ENCODE peak calls at places on chromosomes 2 and 18, in nine cellular contexts. V, J, M, Y, X, Z, T, S and B are unnamed samples.

GRCh38 chr2:64688909-64689308 is 35.2 kb upstream of the SERTAD2 start:
- DNase-seq in M (no peak), J (no peak), Y (no peak), V (no peak), X (no peak), Z (no peak), S (no peak), T (no peak), B (no peak)

GRCh38 chr18:58186258-58186948 is 142.4 kb downstream of the NEDD4L start:
- DNase-seq in M (peak; percentile 45), S (peak; percentile 68), X (no peak), V (no peak), T (no peak), Z (peak; percentile 57), Y (no peak), J (peak; percentile 95), B (no peak)

GRCh38 chr2:42569116-42569711 is 782 bp downstream of the MTA3 start:
- DNase-seq in S (peak; percentile 40), T (peak; percentile 43), Z (peak; percentile 32), Y (peak; percentile 20), X (peak; percentile 23), M (peak; percentile 38), J (peak; percentile 39), V (peak; percentile 38), B (peak; percentile 3)

GRCh38 chr2:165707088-165707487 is 87.0 kb downstream of the GALNT3 start:
- DNase-seq in Y (no peak), V (no peak), X (no peak), Z (no peak), S (no peak), T (no peak), M (no peak), J (no peak), B (no peak)

GRCh38 chr2:159169187-159169586 is 117.3 kb downstream of the WDSUB1 start:
- DNase-seq in M (no peak), V (no peak), T (no peak), X (no peak), S (peak; percentile 33), Y (no peak), Z (no peak), J (peak; percentile 62), B (no peak)

GRCh38 chr18:61335737-61336555 is 2.7 kb downstream of the CDH20 start:
- DNase-seq in J (peak; percentile 34), V (peak; percentile 46), S (no peak), T (no peak), X (no peak), M (no peak), Y (no peak), Z (no peak), B (no peak)

GRCh38 chr2:236940497-236940896 is 145.2 kb upstream of the COPS8 start:
- DNase-seq in S (no peak), X (no peak), M (no peak), J (no peak), V (no peak), T (no peak), Z (no peak), Y (peak; percentile 19), B (no peak)

GRCh38 chr18:49968649-49969309 is 155.4 kb upstream of the ACAA2 start:
- DNase-seq in X (no peak), Y (no peak), M (no peak), Z (no peak), J (no peak), V (no peak), S (no peak), T (no peak), B (no peak)

GRCh38 chr2:74357627-74358026 is 14.4 kb upstream of the SLC4A5 start:
- DNase-seq in Y (no peak), S (no peak), J (peak; percentile 12), M (no peak), T (no peak), V (no peak), Z (peak; percentile 11), X (no peak), B (no peak)

GRCh38 chr2:218027426-218028188 is 24.8 kb upstream of the TNS1 start:
- DNase-seq in Y (no peak), T (peak; percentile 28), X (no peak), J (no peak), Z (no peak), V (no peak), S (no peak), M (no peak), B (no peak)

DNA sequence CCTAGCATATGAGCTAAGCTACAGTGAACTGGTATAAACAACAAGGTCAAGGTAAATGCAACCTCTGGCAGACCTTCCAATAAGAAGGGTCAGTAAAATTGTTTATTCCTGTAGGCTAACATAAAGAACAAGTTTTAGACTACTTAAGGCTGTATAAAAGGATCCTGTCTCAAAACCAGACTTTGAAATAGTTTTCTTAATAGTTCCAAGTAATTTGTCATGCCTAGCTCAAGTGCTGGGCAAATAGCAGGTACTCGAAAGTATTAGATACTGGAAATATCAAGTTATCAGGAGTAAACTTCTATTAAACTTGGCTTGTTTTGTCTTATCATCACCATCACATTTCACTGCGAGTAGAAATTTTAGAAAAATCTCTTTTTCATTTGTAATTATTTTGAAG is 895.2 kb downstream of the CPS1 start:
- DNase-seq in T (no peak), X (no peak), V (no peak), Z (no peak), J (no peak), S (no peak), Y (no peak), M (no peak), B (no peak)
- TF ChIP-seq CTCF in T (no peak), X (no peak), V (no peak), Z (no peak), J (no peak), S (no peak), Y (no peak), M (no peak), B (no peak)

DNA sequence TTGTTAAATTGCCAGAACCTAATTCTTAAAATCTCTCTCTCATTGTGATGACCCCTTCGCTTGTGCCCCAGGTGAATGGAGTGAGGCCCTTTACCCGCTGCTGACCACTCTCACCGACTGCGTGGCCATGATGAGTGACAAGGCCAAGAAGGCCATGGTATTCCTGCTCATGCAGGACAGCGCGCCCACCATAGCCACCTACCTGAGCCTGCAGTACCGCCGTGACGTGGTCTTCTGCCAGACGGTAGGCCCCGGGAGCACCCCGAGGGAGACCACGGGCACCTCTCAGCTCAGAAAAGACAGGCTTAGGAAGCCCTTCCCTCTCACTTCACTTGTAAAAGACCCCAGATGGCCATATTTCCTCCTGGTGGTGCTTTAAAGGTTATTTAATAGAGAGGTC is 44.9 kb downstream of the COA5 start:
- DNase-seq in Z (no peak), S (no peak), M (no peak), T (no peak), V (no peak), X (no peak), J (no peak), Y (no peak), B (no peak)
- TF ChIP-seq CTCF in Z (no peak), S (no peak), M (no peak), T (no peak), V (no peak), X (no peak), J (no peak), Y (no peak), B (no peak)

GRCh38 chr2:195304310-195304709 is 352.7 kb upstream of the SLC39A10 start:
- DNase-seq in J (peak; percentile 11), Z (peak; percentile 6), V (peak; percentile 24), Y (peak; percentile 1), X (no peak), T (no peak), M (no peak), S (peak; percentile 19), B (no peak)
- TF ChIP-seq CTCF in J (peak; percentile 27), Z (peak; percentile 29), V (no peak), Y (no peak), X (peak; percentile 16), T (no peak), M (no peak), S (peak; percentile 8), B (peak; percentile 30)

DNA sequence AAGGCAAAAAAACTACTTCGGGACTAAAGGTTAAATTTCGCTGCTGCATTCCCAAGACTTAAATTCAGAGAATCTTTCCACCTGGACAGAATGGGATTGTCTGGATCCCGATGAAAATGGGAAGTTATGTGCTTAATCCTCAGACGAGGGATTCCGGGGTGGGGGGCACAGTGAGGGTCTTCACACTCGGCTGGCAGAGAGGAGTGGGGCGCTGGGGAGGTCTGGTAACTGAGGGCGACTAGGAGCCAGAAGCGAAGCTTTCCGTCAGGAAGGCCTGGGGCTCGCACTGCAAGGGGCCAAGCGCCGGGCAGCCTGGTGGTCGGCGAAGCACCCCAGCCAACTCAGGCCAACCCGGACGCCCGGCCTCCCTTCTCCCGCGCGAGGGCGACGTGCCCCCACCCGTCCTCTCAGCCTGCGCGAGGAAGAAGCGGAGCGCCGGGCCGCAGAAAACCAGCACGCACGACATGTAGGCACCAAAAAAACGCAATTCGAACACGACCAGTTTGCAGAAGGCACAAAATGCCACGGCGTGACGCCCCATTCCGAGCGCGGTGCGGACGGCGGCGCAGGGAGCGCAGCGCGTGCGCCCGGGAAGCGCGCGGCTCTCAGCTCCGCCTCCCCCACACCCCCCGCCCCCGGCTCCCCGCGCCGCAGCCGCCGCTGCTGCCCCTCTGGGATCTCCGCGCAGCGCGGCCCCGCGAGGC is 188.1 kb downstream of the ZEB2 start:
- DNase-seq in Z (no peak), S (no peak), X (no peak), J (peak; percentile 15), M (no peak), Y (peak; percentile 78), V (peak; percentile 65), T (no peak), B (no peak)
- TF ChIP-seq CTCF in Z (peak; percentile 27), S (peak; percentile 11), X (peak; percentile 55), J (peak; percentile 7), M (peak; percentile 15), Y (no peak), V (peak; percentile 21), T (no peak), B (peak; percentile 28)

GRCh38 chr2:50344509-50345106 is 687.3 kb downstream of the NRXN1 start:
- DNase-seq in V (no peak), S (no peak), Y (no peak), M (peak; percentile 50), J (no peak), T (no peak), Z (no peak), X (no peak), B (no peak)

GRCh38 chr2:50345691-50346090 is 686.2 kb downstream of the NRXN1 start:
- DNase-seq in Z (no peak), X (no peak), S (no peak), T (no peak), M (no peak), J (no peak), V (no peak), Y (no peak), B (no peak)

GRCh38 chr2:50347355-50348044 is 684.4 kb downstream of the NRXN1 start:
- DNase-seq in J (peak; percentile 3), X (no peak), Y (no peak), V (no peak), T (peak; percentile 58), Z (no peak), M (peak; percentile 71), S (no peak), B (peak; percentile 38)

GRCh38 chr2:50346586-50347351 is 685.2 kb downstream of the NRXN1 start:
- DNase-seq in M (peak; percentile 34), Y (no peak), Z (no peak), X (no peak), V (no peak), T (peak; percentile 46), S (no peak), J (no peak), B (peak; percentile 3)

GRCh38 chr2:50346104-50346503 is 685.8 kb downstream of the NRXN1 start:
- DNase-seq in Z (no peak), S (no peak), X (no peak), T (no peak), Y (no peak), V (no peak), J (no peak), M (peak; percentile 52), B (peak; percentile 1)
- TF ChIP-seq CTCF in Z (no peak), S (no peak), X (no peak), T (no peak), Y (no peak), V (no peak), J (no peak), M (no peak), B (no peak)